ENCODE peak calls at places on chromosomes 12 and 14, in four cellular contexts. X is stomach, T is SK-N-SH, V is HepG2. P is an unnamed sample. For H3K9me3, the result is how much of the 10 kb centered on the place peaks cover.

GRCh38 chr14:63297387-63297786 is 21.3 kb downstream of the GPHB5 start:
- DNase-seq in X (no peak), T (no peak), V (no peak), P (no peak)

GRCh38 chr12:131454418-131455217 is 256.3 kb upstream of the SFSWAP start:
- DNase-seq in X (peak), T (peak), V (peak), P (no peak)

GRCh38 chr12:31590730-31591307 is at the start of gene DENND5B:
- DNase-seq in X (peak), T (peak), V (peak), P (peak)

GRCh38 chr12:4423528-4424195 is 22.0 kb downstream of the FGF6 start:
- DNase-seq in X (no peak), T (no peak), V (no peak), P (no peak)

GRCh38 chr14:102630405-102630804 is 38.0 kb downstream of the RCOR1 start:
- DNase-seq in X (no peak), T (no peak), V (no peak), P (no peak)

GRCh38 chr12:6224550-6224949 is 24.4 kb downstream of the CD9 start:
- DNase-seq in X (no peak), T (no peak), V (no peak), P (peak)

GRCh38 chr12:67982165-67982563 is 7.1 kb upstream of the IFNG-AS1 start:
- DNase-seq in X (no peak), T (peak), V (no peak), P (no peak)

GRCh38 chr14:100523536-100524025 is 63.6 kb downstream of the BEGAIN start:
- DNase-seq in X (no peak), T (no peak), V (no peak), P (peak)

GRCh38 chr12:82015623-82016347 is 256.6 kb upstream of the PPFIA2 start:
- DNase-seq in X (no peak), T (no peak), V (no peak), P (no peak)

GRCh38 chr12:95976416-95976832 is 19.7 kb downstream of the HAL start:
- DNase-seq in X (no peak), T (no peak), V (peak), P (no peak)

GRCh38 chr12:111253213-111253612 is 115.7 kb downstream of the PHETA1 start:
- DNase-seq in X (no peak), T (no peak), V (no peak), P (no peak)

GRCh38 chr14:64825498-64825897 is 54.2 kb downstream of the SPTB start:
- DNase-seq in X (no peak), T (no peak), V (no peak), P (no peak)
- H3K4me3 ChIP-seq in X (no peak), T (no peak), V (no peak), P (no peak)

DNA sequence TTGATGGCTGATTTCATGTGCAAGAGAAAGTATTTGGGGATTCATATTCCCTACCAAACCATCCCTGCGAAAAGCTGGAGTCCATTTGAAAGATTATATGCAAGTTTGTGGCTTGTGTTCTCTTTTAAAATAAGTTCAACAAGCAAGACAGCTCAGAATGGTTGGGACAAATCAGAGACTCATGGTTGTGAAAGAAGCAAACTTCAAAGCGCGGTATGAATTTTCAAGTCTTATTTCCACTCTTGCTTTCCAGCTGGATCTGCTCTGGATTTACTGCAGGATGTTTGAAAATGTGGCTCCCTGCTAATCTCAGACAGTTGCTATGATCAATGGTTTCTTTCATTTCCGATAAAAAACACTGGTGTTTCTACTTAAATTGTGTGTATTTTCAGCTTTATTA is 477.4 kb downstream of the RAD51B start:
- DNase-seq in X (no peak), T (no peak), V (no peak), P (no peak)
- TF ChIP-seq POLR2AphosphoS5 in X (no peak), T (no peak), V (no peak), P (peak)

GRCh38 chr12:34346372-34347034 is 324.2 kb downstream of the ALG10 start:
- DNase-seq in X (no peak), T (no peak), V (no peak), P (no peak)

GRCh38 chr12:34349673-34349961 is 327.3 kb downstream of the ALG10 start:
- DNase-seq in X (no peak), T (no peak), V (no peak), P (no peak)

GRCh38 chr12:34348836-34349672 is 326.8 kb downstream of the ALG10 start:
- DNase-seq in X (no peak), T (no peak), V (no peak), P (no peak)

GRCh38 chr12:34347367-34347766 is 325.1 kb downstream of the ALG10 start:
- DNase-seq in X (no peak), T (peak), V (peak), P (no peak)

GRCh38 chr12:34348064-34348463 is 325.8 kb downstream of the ALG10 start:
- DNase-seq in X (no peak), T (no peak), V (no peak), P (no peak)
- H3K9me3 ChIP-seq in X (under half), T (under half), V (under half), P (under half)

DNA sequence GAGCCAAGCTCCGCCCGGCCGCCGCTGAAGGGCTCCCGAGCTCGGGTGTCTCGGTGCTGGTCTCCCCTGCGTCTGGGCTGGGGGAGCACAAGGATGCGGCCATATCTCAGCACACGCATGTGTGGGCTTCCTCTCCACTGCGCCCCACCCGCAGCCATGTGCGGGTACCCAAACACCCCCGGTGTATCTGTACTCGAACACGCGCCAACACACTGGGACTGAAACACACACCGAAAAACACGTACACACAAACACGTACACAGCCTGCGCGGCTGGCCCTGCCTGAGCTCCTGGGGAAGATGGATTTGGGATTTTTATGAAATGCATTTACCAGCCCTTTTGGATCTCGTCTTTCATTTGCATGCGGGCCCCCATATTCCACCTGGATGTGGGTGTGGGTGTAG is 897 bp upstream of the TBX3 start:
- DNase-seq in X (no peak), T (no peak), V (no peak), P (no peak)
- H3K4me3 ChIP-seq in X (peak), T (peak), V (peak), P (peak)